ENCODE peak calls at places on chromosome 7, in eight cellular contexts. Q is heart right ventricle, I is adrenal gland, L is lower lobe of right lung, S is IMR-90, Z is heart left ventricle, R is neural progenitor cell, E is psoas muscle. U is an unnamed sample. For H3K4me1, the result is how much of the 10 kb centered on the place peaks cover.

GRCh38 chr7:38217672-38218071 is 39.6 kb downstream of the STARD3NL start:
- DNase-seq in Q (no peak), I (no peak), L (no peak), S (no peak), Z (no peak), R (no peak), E (no peak), U (no peak)

GRCh38 chr7:70640266-70640833 is 491.6 kb upstream of the GALNT17 start:
- DNase-seq in Q (no peak), I (no peak), L (no peak), S (peak), Z (no peak), R (no peak), E (no peak), U (no peak)

GRCh38 chr7:112272921-112273561 is 66.5 kb downstream of the ZNF277 start:
- DNase-seq in Q (peak), I (peak), L (peak), S (no peak), Z (peak), R (no peak), E (no peak), U (no peak)

GRCh38 chr7:84668116-84668515 is 473.5 kb upstream of the SEMA3A start:
- DNase-seq in Q (no peak), I (no peak), L (no peak), S (no peak), Z (no peak), R (no peak), E (no peak), U (no peak)

GRCh38 chr7:44893710-44894135 is 8.4 kb upstream of the PURB start:
- DNase-seq in Q (no peak), I (no peak), L (no peak), S (no peak), Z (no peak), R (no peak), E (no peak), U (no peak)

GRCh38 chr7:38554586-38554985 is 76.6 kb downstream of the AMPH start:
- DNase-seq in Q (no peak), I (no peak), L (no peak), S (no peak), Z (no peak), R (no peak), E (no peak), U (no peak)

GRCh38 chr7:3272691-3273141 is 28.3 kb upstream of the SDK1 start:
- DNase-seq in Q (no peak), I (peak), L (no peak), S (peak), Z (no peak), R (no peak), E (no peak), U (no peak)

GRCh38 chr7:100894860-100895700 is 608 bp downstream of the ACHE start:
- DNase-seq in Q (peak), I (no peak), L (no peak), S (no peak), Z (no peak), R (peak), E (peak), U (peak)

GRCh38 chr7:1458676-1459511 is at the start of gene MICALL2:
- DNase-seq in Q (peak), I (peak), L (peak), S (peak), Z (peak), R (peak), E (peak), U (peak)

GRCh38 chr7:135726911-135727673 is 894 bp downstream of the SLC13A4 start:
- DNase-seq in Q (no peak), I (no peak), L (no peak), S (no peak), Z (no peak), R (no peak), E (no peak), U (no peak)

GRCh38 chr7:81408728-81409127 is 361.1 kb downstream of the HGF start:
- DNase-seq in Q (no peak), I (no peak), L (no peak), S (peak), Z (no peak), R (no peak), E (no peak), U (no peak)

GRCh38 chr7:112665709-112666108 is 124.5 kb downstream of the TMEM168 start:
- DNase-seq in Q (no peak), I (no peak), L (no peak), S (peak), Z (no peak), R (peak), E (no peak), U (no peak)

GRCh38 chr7:132577206-132578049 is 1.2 kb upstream of the PLXNA4 start:
- DNase-seq in Q (peak), I (peak), L (no peak), S (peak), Z (peak), R (peak), E (peak), U (peak)

GRCh38 chr7:99739699-99740572 is 4.9 kb upstream of the CYP3A7 start:
- DNase-seq in Q (no peak), I (no peak), L (no peak), S (no peak), Z (no peak), R (no peak), E (no peak), U (no peak)

GRCh38 chr7:2009541-2010001 is 223.2 kb downstream of the MAD1L1 start:
- DNase-seq in Q (peak), I (no peak), L (peak), S (no peak), Z (peak), R (no peak), E (peak), U (peak)

GRCh38 chr7:141915565-141915964 is 634 bp upstream of the OR9A4 start:
- DNase-seq in Q (no peak), I (no peak), L (no peak), S (no peak), Z (no peak), R (no peak), E (no peak), U (no peak)

GRCh38 chr7:36032362-36032818 is 120.7 kb upstream of the EEPD1 start:
- DNase-seq in Q (no peak), I (no peak), L (no peak), S (peak), Z (no peak), R (no peak), E (no peak), U (no peak)

GRCh38 chr7:108166687-108167086 is 36.5 kb upstream of the LAMB4 start:
- DNase-seq in Q (no peak), I (no peak), L (no peak), S (no peak), Z (no peak), R (no peak), E (no peak), U (no peak)

GRCh38 chr7:23093546-23093945 is 12.0 kb upstream of the KLHL7 start:
- DNase-seq in Q (no peak), I (no peak), L (no peak), S (peak), Z (no peak), R (no peak), E (no peak), U (no peak)

DNA sequence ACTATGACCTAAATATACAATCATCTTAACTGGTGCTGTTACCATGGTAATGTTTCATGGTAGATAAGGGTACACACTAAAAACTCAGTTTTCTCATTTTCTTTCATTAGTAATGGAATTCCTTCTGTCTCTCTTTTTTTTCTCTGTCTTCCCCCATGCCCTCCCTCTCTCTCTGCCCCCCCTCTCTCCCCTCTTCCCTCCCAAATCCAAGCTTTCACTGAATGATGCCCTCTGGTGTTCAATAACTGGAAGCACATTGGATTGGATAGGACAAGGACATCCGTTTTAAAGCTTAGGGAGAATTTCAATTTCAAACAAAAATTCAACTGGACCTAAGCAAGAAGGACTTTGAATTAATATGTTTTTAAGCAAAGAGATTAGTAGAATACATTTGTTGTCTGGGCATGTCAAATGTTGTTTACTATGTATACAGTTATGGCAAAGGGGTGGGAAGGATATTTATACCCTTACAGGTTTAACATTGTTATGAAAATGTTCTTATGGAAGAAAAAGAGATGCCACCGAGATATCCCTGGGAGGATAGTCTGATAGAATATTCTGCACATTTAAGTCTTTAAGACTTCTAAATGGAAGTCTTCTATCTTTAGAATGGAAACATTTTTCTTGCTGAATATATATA is 6.1 kb downstream of the CHRM2 start:
- DNase-seq in Q (no peak), I (no peak), L (no peak), S (peak), Z (no peak), R (peak), E (no peak), U (no peak)
- H3K4me1 ChIP-seq in Q (under half), I (under half), L (under half), S (under half), Z (under half), R (under half), E (under half), U (half or more)

DNA sequence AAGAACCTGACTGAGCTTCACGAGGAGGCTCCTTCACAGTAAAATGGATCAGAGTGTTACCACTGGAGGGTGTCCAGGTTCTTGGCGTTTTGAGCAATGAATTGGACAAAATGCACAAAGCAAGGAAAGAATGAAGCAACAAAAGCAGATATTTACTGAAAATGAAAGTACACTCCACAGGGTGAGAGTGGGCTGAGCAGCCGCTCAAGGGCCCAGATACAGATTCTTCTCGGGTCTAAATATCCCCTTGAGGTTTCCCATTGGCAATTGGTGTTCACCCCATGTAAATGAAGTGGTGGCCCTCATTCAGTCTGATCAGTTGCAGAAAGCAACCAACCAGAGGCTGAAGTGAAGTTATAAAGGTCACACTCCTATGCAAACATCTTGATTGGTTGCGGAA is 214.7 kb upstream of the SH2B2 start:
- DNase-seq in Q (no peak), I (no peak), L (no peak), S (no peak), Z (no peak), R (no peak), E (no peak), U (no peak)
- H3K4me3 ChIP-seq in Q (no peak), I (no peak), L (no peak), S (no peak), Z (no peak), R (no peak), E (no peak), U (no peak)

DNA sequence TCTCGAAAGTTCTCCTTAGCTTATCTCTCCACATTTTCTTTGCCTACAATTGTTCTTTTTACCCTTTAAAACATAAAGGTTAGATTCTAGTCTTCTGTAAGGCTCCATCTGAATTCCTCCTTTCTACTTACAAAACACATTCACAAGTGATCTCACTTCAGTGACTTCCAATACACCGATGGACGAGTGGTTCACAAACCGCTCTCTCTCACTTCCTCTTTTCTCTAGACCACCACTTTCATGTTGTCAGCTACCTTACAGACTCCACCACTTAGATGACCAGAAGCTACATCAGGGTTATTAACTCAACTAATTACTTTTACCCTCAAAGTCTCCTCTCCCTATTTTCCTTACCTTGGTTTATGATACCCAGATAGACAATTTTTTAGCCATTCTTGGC is 11.8 kb downstream of the MET start:
- DNase-seq in Q (no peak), I (no peak), L (no peak), S (no peak), Z (no peak), R (no peak), E (no peak), U (no peak)
- TF ChIP-seq CTCF in Q (no peak), I (no peak), L (no peak), S (no peak), Z (no peak), R (no peak), E (no peak), U (no peak)

GRCh38 chr7:28178537-28178936 is 2.1 kb downstream of the JAZF1 start:
- DNase-seq in Q (no peak), I (no peak), L (no peak), S (no peak), Z (no peak), R (no peak), E (no peak), U (no peak)
- H3K4me1 ChIP-seq in Q (under half), I (under half), L (under half), S (under half), Z (half or more), R (under half), E (under half), U (half or more)

GRCh38 chr7:155809947-155810606 is 2.2 kb downstream of the SHH start:
- DNase-seq in Q (no peak), I (no peak), L (peak), S (no peak), Z (no peak), R (peak), E (no peak), U (no peak)
- H3K4me3 ChIP-seq in Q (no peak), I (peak), L (peak), S (no peak), Z (peak), R (peak), E (peak), U (peak)

GRCh38 chr7:220151-220841 is 27.9 kb downstream of the FAM20C start:
- DNase-seq in Q (no peak), I (no peak), L (no peak), S (no peak), Z (no peak), R (peak), E (no peak), U (no peak)
- TF ChIP-seq CTCF in Q (no peak), I (no peak), L (no peak), S (peak), Z (no peak), R (peak), E (no peak), U (no peak)

DNA sequence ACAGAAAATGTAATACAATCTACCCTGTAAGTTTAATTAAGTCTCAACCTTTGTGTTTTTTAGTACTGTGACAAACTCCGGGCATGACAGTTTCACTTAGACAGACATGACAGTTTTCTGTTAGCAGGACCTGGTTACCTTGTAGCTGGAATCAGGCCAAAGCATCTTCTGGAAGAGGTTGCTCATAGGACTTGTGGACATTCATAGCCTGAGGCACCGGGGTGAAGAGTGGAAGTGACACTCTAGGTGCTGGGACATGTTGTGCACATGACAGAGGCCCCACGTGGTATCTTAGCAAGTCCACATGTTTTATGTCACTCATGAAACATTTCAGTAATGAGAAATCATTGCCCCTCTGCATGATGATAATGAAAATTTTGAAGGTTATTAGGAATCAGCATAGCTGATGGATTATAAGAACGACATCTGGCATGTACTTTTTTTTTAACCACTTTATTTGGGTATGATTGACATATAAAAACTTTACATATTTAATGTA is 441.4 kb downstream of the CNTNAP2 start:
- DNase-seq in Q (no peak), I (peak), L (no peak), S (no peak), Z (no peak), R (no peak), E (no peak), U (no peak)
- H3K4me1 ChIP-seq in Q (under half), I (under half), L (under half), S (under half), Z (under half), R (under half), E (under half), U (under half)

DNA sequence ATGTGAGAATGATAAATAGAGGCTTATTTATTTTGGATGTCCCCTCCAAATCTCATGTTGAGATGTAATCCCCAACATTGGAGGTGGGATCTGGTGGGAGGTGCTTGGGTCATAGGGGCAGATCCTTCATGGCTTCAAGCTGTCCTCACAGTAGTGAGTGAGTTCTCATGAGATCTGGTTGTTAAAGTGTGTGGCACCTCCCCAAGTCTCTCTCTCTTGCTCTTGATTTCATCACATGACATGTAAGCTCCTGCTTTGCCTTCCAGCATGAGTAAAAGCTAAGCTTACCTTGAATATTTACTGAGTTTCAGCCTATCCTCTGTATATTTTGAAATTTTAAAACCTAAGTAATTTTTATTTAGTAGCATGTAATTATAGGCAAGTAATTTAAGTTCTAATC is 444.9 kb downstream of the ARL4A start:
- DNase-seq in Q (no peak), I (no peak), L (no peak), S (no peak), Z (no peak), R (no peak), E (no peak), U (no peak)
- H3K4me3 ChIP-seq in Q (no peak), I (no peak), L (no peak), S (no peak), Z (no peak), R (no peak), E (no peak), U (no peak)

DNA sequence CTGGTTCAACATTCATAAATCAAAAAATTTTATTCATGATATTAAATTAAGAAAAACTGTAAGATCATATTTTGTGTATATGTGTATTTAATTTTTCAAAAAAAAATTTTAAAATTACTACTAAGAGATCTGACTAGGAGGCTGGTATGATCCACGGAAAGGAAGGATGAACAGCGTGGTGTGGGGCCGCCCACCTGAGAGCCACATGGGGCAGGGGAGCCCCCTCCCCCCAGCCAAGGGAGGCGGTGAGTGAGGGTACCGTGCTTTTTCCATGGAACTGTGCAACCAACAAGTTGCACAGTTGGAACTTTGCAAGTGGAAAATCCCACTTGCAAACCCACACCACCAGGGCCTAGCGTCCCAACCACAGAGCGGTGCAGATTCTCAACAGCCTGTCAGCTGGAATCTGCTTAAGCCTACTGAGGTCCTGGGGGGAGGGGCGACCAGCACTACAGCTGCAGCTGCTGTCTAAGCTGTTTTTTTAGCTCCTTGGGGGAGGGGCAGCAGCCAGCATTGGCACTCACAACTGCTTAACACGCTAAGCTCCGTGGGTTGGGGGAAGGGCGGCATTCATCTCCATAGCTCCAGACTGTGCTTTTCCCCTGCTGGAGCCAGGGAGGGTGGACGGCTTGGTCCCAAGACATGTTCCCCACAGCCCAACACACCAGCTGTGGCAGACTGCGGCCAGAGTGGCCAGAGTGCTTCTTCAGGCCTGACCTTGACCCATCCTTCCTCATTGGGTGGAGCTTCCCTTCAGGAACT is 94.2 kb upstream of the IGFBP3 start:
- DNase-seq in Q (peak), I (peak), L (peak), S (peak), Z (peak), R (peak), E (peak), U (peak)
- TF ChIP-seq CTCF in Q (no peak), I (no peak), L (no peak), S (no peak), Z (no peak), R (peak), E (no peak), U (peak)

DNA sequence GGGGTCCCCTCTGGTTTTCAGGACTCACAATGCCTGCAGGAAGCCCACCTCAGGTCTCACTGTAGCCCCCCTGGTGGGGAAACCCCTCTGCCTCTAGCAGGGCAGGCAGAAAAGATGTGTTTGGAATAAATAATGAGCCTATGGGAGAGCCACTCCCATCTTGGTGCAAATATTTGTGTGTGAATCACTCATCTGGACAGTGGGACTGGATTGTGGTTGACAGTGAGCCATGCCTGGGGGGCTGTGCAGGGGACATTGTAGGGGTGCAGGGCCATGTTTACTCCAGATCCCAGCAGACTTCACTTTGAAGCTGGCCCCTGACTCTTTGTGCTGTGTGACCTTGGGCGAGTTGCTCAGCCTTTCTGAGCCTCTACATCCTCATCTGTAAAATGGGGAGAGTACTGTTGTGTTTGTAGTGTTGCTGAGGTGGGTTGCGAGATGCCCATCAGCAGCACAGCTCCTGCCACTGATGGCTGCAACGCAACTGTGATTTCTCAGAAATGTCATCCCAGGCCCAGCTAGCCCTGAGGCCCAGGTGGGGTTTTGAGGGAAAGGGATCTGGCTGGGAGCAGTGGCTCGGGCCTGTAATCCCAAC is 20.7 kb downstream of the GTF2IRD1 start:
- DNase-seq in Q (no peak), I (no peak), L (no peak), S (peak), Z (no peak), R (no peak), E (no peak), U (no peak)
- H3K4me1 ChIP-seq in Q (under half), I (under half), L (under half), S (under half), Z (under half), R (under half), E (under half), U (under half)